ENCODE peak calls at places on chromosomes 12 and 14, in nine cellular contexts. M is NCI-H1092 treated with DMSO at 0.1 percent for 48 hours; N is mucosa of descending colon; G is GM18507; V is GM10248; Q is WTC11; O is cerebellum; A is GM23338; Y is stimulated activated CD4-positive, alpha-beta T cell treated with anti-CD3 and anti-CD28 coated beads, Interleukin-1b, Interleukin-23, amount 100 ng/mL, for 1 hour. L is an unnamed sample.

GRCh38 chr12:105983622-105984325 is 155.0 kb downstream of the NUAK1 start:
- DNase-seq in M (no peak), N (no peak), G (no peak), V (no peak), Q (no peak), O (no peak), A (no peak), Y (no peak), L (no peak)

GRCh38 chr12:28610401-28611114 is 420.3 kb downstream of the CCDC91 start:
- DNase-seq in M (no peak), N (no peak), G (no peak), V (no peak), Q (no peak), O (no peak), A (no peak), Y (no peak), L (no peak)

GRCh38 chr14:35335388-35336092 is 43.4 kb downstream of the PSMA6 start:
- DNase-seq in M (no peak), N (peak), G (no peak), V (no peak), Q (no peak), O (no peak), A (no peak), Y (no peak), L (no peak)

GRCh38 chr12:27965966-27966365 is 6.6 kb downstream of the PTHLH start:
- DNase-seq in M (no peak), N (no peak), G (no peak), V (no peak), Q (no peak), O (no peak), A (no peak), Y (no peak), L (no peak)

GRCh38 chr12:3418609-3419469 is 72.2 kb upstream of the PRMT8 start:
- DNase-seq in M (peak), N (no peak), G (no peak), V (peak), Q (no peak), O (no peak), A (no peak), Y (no peak), L (no peak)

GRCh38 chr14:72876710-72877063 is 17.2 kb downstream of the DPF3 start:
- DNase-seq in M (no peak), N (no peak), G (no peak), V (no peak), Q (peak), O (no peak), A (peak), Y (no peak), L (no peak)

GRCh38 chr12:9122166-9122609 is 6.5 kb upstream of the A2M start:
- DNase-seq in M (no peak), N (no peak), G (no peak), V (no peak), Q (no peak), O (no peak), A (no peak), Y (no peak), L (no peak)

GRCh38 chr14:100045687-100046344 is 19.4 kb upstream of the EVL start:
- DNase-seq in M (no peak), N (no peak), G (no peak), V (no peak), Q (no peak), O (no peak), A (no peak), Y (no peak), L (no peak)

GRCh38 chr14:104656014-104656714 is 33.3 kb upstream of the INF2 start:
- DNase-seq in M (no peak), N (no peak), G (no peak), V (no peak), Q (no peak), O (no peak), A (no peak), Y (no peak), L (no peak)

L was measured in NCI-H1048.